ENCODE peak calls at places on chromosomes 4 and X, in ten cellular contexts. W is CD8-positive, alpha-beta memory T cell; B is ovary; S is mammary epithelial cell; F is cardiac muscle cell; C is bronchial epithelial cell; J is testis; N is heart right ventricle; O is hepatocyte; H is kidney epithelial cell. M is an unnamed sample.
A peak's percentile ranks its signal among the peaks of the same experiment; 100 is the strongest.

GRCh38 chr4:153560918-153561317 is 94.8 kb downstream of the TMEM131L start:
- DNase-seq in W (no peak), B (no peak), S (no peak), F (no peak), C (no peak), J (no peak), N (no peak), O (no peak), H (no peak), M (no peak)

GRCh38 chr4:110869862-110870577 is 247.1 kb upstream of the PITX2 start:
- DNase-seq in W (no peak), B (no peak), S (no peak), F (no peak), C (no peak), J (no peak), N (no peak), O (no peak), H (no peak), M (no peak)

GRCh38 chr4:181541396-181541795 is 701.8 kb upstream of the TENM3 start:
- DNase-seq in W (no peak), B (no peak), S (peak; percentile 6), F (peak; percentile 87), C (no peak), J (no peak), N (no peak), O (no peak), H (no peak), M (no peak)

GRCh38 chr4:109149836-109150235 is 152.6 kb downstream of the COL25A1 start:
- DNase-seq in W (no peak), B (no peak), S (no peak), F (no peak), C (no peak), J (no peak), N (no peak), O (no peak), H (no peak), M (no peak)

GRCh38 chr4:7458066-7458425 is 23.3 kb upstream of the PSAPL1 start:
- DNase-seq in W (no peak), B (no peak), S (no peak), F (no peak), C (no peak), J (no peak), N (no peak), O (no peak), H (no peak), M (no peak)

GRCh38 chr4:56907489-56908205 is at the start of gene REST:
- DNase-seq in W (peak; percentile 83), B (peak; percentile 85), S (peak; percentile 55), F (peak; percentile 82), C (peak; percentile 14), J (peak; percentile 84), N (peak; percentile 73), O (peak; percentile 93), H (no peak), M (peak; percentile 74)

GRCh38 chrX:45011131-45011530 is 138.1 kb downstream of the KDM6A start:
- DNase-seq in W (no peak), B (no peak), S (peak; percentile 66), F (peak; percentile 20), C (peak; percentile 75), J (no peak), N (no peak), O (no peak), H (peak; percentile 32), M (no peak)

GRCh38 chrX:83004012-83004411 is 504.1 kb upstream of the POU3F4 start:
- DNase-seq in W (no peak), B (no peak), S (no peak), F (no peak), C (no peak), J (no peak), N (no peak), O (no peak), H (no peak), M (no peak)

GRCh38 chrX:50877310-50877709 is 33.2 kb upstream of the BMP15 start:
- DNase-seq in W (no peak), B (no peak), S (no peak), F (peak; percentile 46), C (no peak), J (no peak), N (peak; percentile 9), O (no peak), H (no peak), M (no peak)

GRCh38 chr4:5998333-5998936 is 19.8 kb downstream of the C4orf50 start:
- DNase-seq in W (peak; percentile 24), B (peak; percentile 37), S (peak; percentile 20), F (peak; percentile 71), C (peak; percentile 37), J (peak; percentile 80), N (peak; percentile 36), O (peak; percentile 85), H (no peak), M (peak; percentile 88)

GRCh38 chr4:27154706-27155105 is 294.1 kb downstream of the STIM2 start:
- DNase-seq in W (no peak), B (no peak), S (peak; percentile 83), F (peak; percentile 5), C (peak; percentile 50), J (no peak), N (no peak), O (peak; percentile 50), H (peak; percentile 77), M (peak; percentile 89)

GRCh38 chr4:3317656-3318211 is 24.9 kb downstream of the RGS12 start:
- DNase-seq in W (no peak), B (peak; percentile 17), S (no peak), F (no peak), C (no peak), J (no peak), N (no peak), O (no peak), H (no peak), M (no peak)
- H3K36me3 ChIP-seq in W (no peaks in the 10 kb centered on the region), B (no peaks in the 10 kb centered on the region), S (no peaks in the 10 kb centered on the region), F (peaks cover 3% of the 10 kb centered on the region), C (no peaks in the 10 kb centered on the region), J (no peaks in the 10 kb centered on the region), N (peaks cover 25% of the 10 kb centered on the region), O (no peaks in the 10 kb centered on the region), H (no peaks in the 10 kb centered on the region), M (peaks cover 29% of the 10 kb centered on the region)

GRCh38 chrX:16743604-16744325 is 24.4 kb downstream of the SYAP1 start:
- DNase-seq in W (no peak), B (no peak), S (peak; percentile 90), F (peak; percentile 68), C (peak; percentile 71), J (no peak), N (no peak), O (no peak), H (peak; percentile 61), M (no peak)
- H3K36me3 ChIP-seq in W (no peaks in the 10 kb centered on the region), B (no peaks in the 10 kb centered on the region), S (peaks cover 30% of the 10 kb centered on the region), F (peaks cover 32% of the 10 kb centered on the region), C (no peaks in the 10 kb centered on the region), J (no peaks in the 10 kb centered on the region), N (peaks cover 62% of the 10 kb centered on the region), O (no peaks in the 10 kb centered on the region), H (peaks cover 5% of the 10 kb centered on the region), M (peaks cover 22% of the 10 kb centered on the region)

DNA sequence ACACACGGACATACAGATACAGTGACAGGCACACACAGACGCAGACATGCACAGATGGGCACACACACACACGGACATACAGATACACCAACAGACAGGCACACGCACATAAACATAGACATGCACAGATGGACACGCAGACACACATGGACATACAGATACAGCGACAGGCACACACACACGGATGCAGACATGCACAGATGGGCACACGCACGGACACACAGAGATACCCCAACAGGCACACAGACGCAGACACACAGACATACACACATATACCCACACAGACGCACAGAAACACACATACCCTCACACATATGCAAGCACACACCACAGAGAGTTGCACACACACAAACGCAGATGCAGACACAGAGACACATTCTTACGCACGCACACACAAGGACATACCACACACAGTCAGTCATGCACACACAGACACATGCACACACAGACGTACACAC is 24.4 kb upstream of the SLC25A6 start:
- DNase-seq in W (no peak), B (no peak), S (no peak), F (no peak), C (no peak), J (no peak), N (no peak), O (no peak), H (no peak), M (no peak)
- H3K36me3 ChIP-seq in W (peaks cover 28% of the 10 kb centered on the region), B (no peaks in the 10 kb centered on the region), S (peaks cover 4% of the 10 kb centered on the region), F (peaks cover 13% of the 10 kb centered on the region), C (peaks cover 4% of the 10 kb centered on the region), J (no peaks in the 10 kb centered on the region), N (peaks cover 59% of the 10 kb centered on the region), O (no peaks in the 10 kb centered on the region), H (peaks cover 2% of the 10 kb centered on the region), M (peaks cover 52% of the 10 kb centered on the region)

GRCh38 chr4:3406431-3406830 is 35.3 kb upstream of the HGFAC start:
- DNase-seq in W (no peak), B (no peak), S (no peak), F (no peak), C (no peak), J (no peak), N (no peak), O (no peak), H (no peak), M (no peak)

GRCh38 chr4:3403104-3403906 is 38.5 kb upstream of the HGFAC start:
- DNase-seq in W (no peak), B (no peak), S (no peak), F (no peak), C (no peak), J (no peak), N (no peak), O (no peak), H (no peak), M (no peak)

GRCh38 chr4:3404546-3404945 is 37.2 kb upstream of the HGFAC start:
- DNase-seq in W (no peak), B (no peak), S (no peak), F (no peak), C (no peak), J (no peak), N (no peak), O (no peak), H (no peak), M (no peak)

GRCh38 chr4:3406021-3406420 is 35.7 kb upstream of the HGFAC start:
- DNase-seq in W (no peak), B (no peak), S (no peak), F (no peak), C (no peak), J (no peak), N (no peak), O (no peak), H (no peak), M (no peak)

GRCh38 chr4:3405176-3405575 is 36.6 kb upstream of the HGFAC start:
- DNase-seq in W (no peak), B (no peak), S (no peak), F (no peak), C (no peak), J (no peak), N (no peak), O (no peak), H (no peak), M (no peak)
- H3K36me3 ChIP-seq in W (no peaks in the 10 kb centered on the region), B (no peaks in the 10 kb centered on the region), S (peaks cover 10% of the 10 kb centered on the region), F (no peaks in the 10 kb centered on the region), C (peaks cover 21% of the 10 kb centered on the region), J (no peaks in the 10 kb centered on the region), N (no peaks in the 10 kb centered on the region), O (no peaks in the 10 kb centered on the region), H (no peaks in the 10 kb centered on the region), M (no peaks in the 10 kb centered on the region)

DNA sequence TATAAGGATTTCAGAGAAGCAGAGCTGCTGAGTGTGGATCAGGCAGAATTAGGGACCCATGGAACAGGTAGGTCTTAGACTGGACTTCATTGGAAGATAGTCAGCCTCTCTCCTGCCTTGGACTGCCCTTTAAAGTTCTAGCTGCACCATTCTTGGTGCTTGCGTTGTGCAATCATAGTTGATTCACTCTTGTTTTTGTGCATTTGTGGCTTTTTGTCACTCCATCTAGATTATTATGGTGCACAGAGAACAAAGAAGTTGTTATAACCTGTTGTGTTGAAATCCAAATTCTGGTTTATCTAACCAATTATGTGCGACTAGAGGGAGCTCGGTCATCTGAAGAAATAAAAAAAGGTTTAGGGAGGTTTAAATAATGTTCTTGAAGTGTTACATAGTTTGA is 59.3 kb downstream of the JADE1 start:
- DNase-seq in W (no peak), B (no peak), S (peak; percentile 89), F (peak; percentile 81), C (peak; percentile 12), J (no peak), N (no peak), O (no peak), H (no peak), M (no peak)
- H3K36me3 ChIP-seq in W (peaks cover 38% of the 10 kb centered on the region), B (no peaks in the 10 kb centered on the region), S (peaks cover 3% of the 10 kb centered on the region), F (peaks cover 9% of the 10 kb centered on the region), C (peaks cover 3% of the 10 kb centered on the region), J (no peaks in the 10 kb centered on the region), N (peaks cover 79% of the 10 kb centered on the region), O (peaks cover 5% of the 10 kb centered on the region), H (peaks cover 4% of the 10 kb centered on the region), M (peaks cover 48% of the 10 kb centered on the region)